ENCODE peak calls at places on chromosomes 11 and 22, in eight cellular contexts. Q is AG04450, K is heart left ventricle, O is upper lobe of left lung, H is stomach, S is BE2C, A is mammary epithelial cell, M is dorsolateral prefrontal cortex. P is an unnamed sample.

GRCh38 chr22:45423524-45423923 is 10.0 kb downstream of the RIBC2 start:
- DNase-seq in S (no peak), M (no peak), H (no peak), A (no peak), K (no peak), O (no peak), Q (no peak), P (no peak)

GRCh38 chr11:46277313-46277622 is 194 bp upstream of the CREB3L1 start:
- DNase-seq in Q (no peak), O (no peak), M (no peak), S (no peak), K (no peak), H (no peak), A (no peak), P (peak)

GRCh38 chr11:76742912-76743311 is 40.2 kb upstream of the TSKU start:
- DNase-seq in M (no peak), S (no peak), Q (peak), H (no peak), O (no peak), K (no peak), A (no peak), P (no peak)

GRCh38 chr11:134609361-134610115 is 197.5 kb upstream of the B3GAT1 start:
- DNase-seq in O (peak), H (no peak), M (no peak), K (no peak), A (no peak), S (no peak), Q (no peak), P (no peak)

GRCh38 chr11:130202009-130202817 is 42.6 kb downstream of the ST14 start:
- DNase-seq in A (no peak), M (no peak), Q (no peak), O (no peak), K (no peak), S (no peak), H (no peak), P (no peak)

GRCh38 chr11:122441702-122442092 is 213.8 kb upstream of the UBASH3B start:
- DNase-seq in O (no peak), M (no peak), H (no peak), S (no peak), Q (no peak), K (no peak), A (no peak), P (no peak)

GRCh38 chr11:125192717-125193116 is 28.2 kb downstream of the PKNOX2 start:
- DNase-seq in S (no peak), K (no peak), A (no peak), O (no peak), Q (no peak), M (no peak), H (no peak), P (no peak)

GRCh38 chr11:124199702-124200101 is 16.6 kb downstream of the OR10D3 start:
- DNase-seq in O (no peak), Q (no peak), K (no peak), A (peak), H (no peak), S (no peak), M (no peak), P (no peak)

GRCh38 chr11:78190871-78191538 is 2.3 kb downstream of the USP35 start:
- DNase-seq in O (no peak), M (no peak), Q (no peak), H (no peak), A (no peak), K (peak), S (no peak), P (no peak)

GRCh38 chr11:119571311-119571710 is 148.3 kb upstream of the THY1 start:
- DNase-seq in M (no peak), S (no peak), A (no peak), K (peak), H (no peak), Q (no peak), O (no peak), P (no peak)

GRCh38 chr11:111949519-111950426 is 12.6 kb downstream of the DIXDC1 start:
- DNase-seq in A (no peak), K (no peak), H (no peak), S (no peak), Q (no peak), M (no peak), O (no peak), P (no peak)

GRCh38 chr11:119361961-119362725 is 15.6 kb upstream of the MFRP start:
- DNase-seq in K (no peak), O (no peak), S (no peak), M (no peak), Q (no peak), A (no peak), H (no peak), P (no peak)

GRCh38 chr11:122293298-122294023 is 177.4 kb upstream of the BLID start:
- DNase-seq in A (peak), O (no peak), Q (no peak), K (no peak), M (no peak), H (no peak), S (no peak), P (no peak)

GRCh38 chr11:28383471-28383870 is 275.3 kb downstream of the METTL15 start:
- DNase-seq in O (no peak), A (peak), M (no peak), S (no peak), H (no peak), K (no peak), Q (no peak), P (no peak)

GRCh38 chr11:57585301-57585700 is 12.2 kb upstream of the SERPING1 start:
- DNase-seq in K (no peak), O (no peak), A (no peak), S (no peak), H (no peak), M (no peak), Q (no peak), P (no peak)

GRCh38 chr22:24948356-24949202 is 2.1 kb upstream of the LHFPL7 start:
- DNase-seq in Q (no peak), O (no peak), H (no peak), A (no peak), S (no peak), K (no peak), M (no peak), P (peak)

GRCh38 chr11:64051297-64051696 is 15.6 kb downstream of the FLRT1 start:
- DNase-seq in M (no peak), A (no peak), S (no peak), O (peak), Q (no peak), K (no peak), H (no peak), P (no peak)

GRCh38 chr11:12303431-12304149 is 73.8 kb upstream of the PARVA start:
- DNase-seq in Q (no peak), S (no peak), M (no peak), H (no peak), O (no peak), A (no peak), K (no peak), P (no peak)

GRCh38 chr22:35192121-35192918 is 65.0 kb upstream of the HMGXB4 start:
- DNase-seq in H (no peak), S (no peak), K (no peak), Q (no peak), M (no peak), A (peak), O (no peak), P (no peak)

GRCh38 chr11:74450318-74450717 is 17.0 kb downstream of the KCNE3 start:
- DNase-seq in S (no peak), H (no peak), Q (no peak), A (no peak), K (no peak), M (no peak), O (no peak), P (no peak)

GRCh38 chr11:11959601-11960000 is 48.8 kb downstream of the DKK3 start:
- DNase-seq in A (no peak), H (no peak), M (no peak), S (no peak), Q (no peak), K (no peak), O (no peak), P (no peak)

GRCh38 chr11:114846040-114846791 is 167.9 kb downstream of the NXPE2 start:
- DNase-seq in Q (no peak), O (no peak), A (peak), K (peak), M (peak), S (peak), H (no peak), P (no peak)

GRCh38 chr22:24330636-24331035 is 60.0 kb downstream of the SPECC1L start:
- DNase-seq in S (peak), Q (no peak), H (no peak), K (no peak), M (no peak), O (no peak), A (no peak), P (no peak)

GRCh38 chr11:19018901-19019300 is 41.6 kb downstream of the MRGPRX2 start:
- DNase-seq in H (no peak), A (peak), S (no peak), K (no peak), O (no peak), M (no peak), Q (no peak), P (no peak)

GRCh38 chr11:2383823-2384722 is 7.0 kb downstream of the CD81 start:
- DNase-seq in S (no peak), O (peak), H (no peak), K (peak), M (no peak), A (no peak), Q (no peak), P (no peak)

GRCh38 chr22:17213976-17214375 is 5.3 kb downstream of the ADA2 start:
- DNase-seq in O (no peak), M (peak), A (no peak), H (peak), K (peak), Q (no peak), S (peak), P (peak)

GRCh38 chr22:27730649-27731433 is 70.7 kb downstream of the MN1 start:
- DNase-seq in O (no peak), A (no peak), K (no peak), H (no peak), M (no peak), Q (no peak), S (no peak), P (no peak)

GRCh38 chr11:18536195-18536594 is 9.5 kb upstream of the TSG101 start:
- DNase-seq in A (no peak), O (no peak), Q (no peak), H (no peak), M (no peak), K (no peak), S (no peak), P (no peak)

DNA sequence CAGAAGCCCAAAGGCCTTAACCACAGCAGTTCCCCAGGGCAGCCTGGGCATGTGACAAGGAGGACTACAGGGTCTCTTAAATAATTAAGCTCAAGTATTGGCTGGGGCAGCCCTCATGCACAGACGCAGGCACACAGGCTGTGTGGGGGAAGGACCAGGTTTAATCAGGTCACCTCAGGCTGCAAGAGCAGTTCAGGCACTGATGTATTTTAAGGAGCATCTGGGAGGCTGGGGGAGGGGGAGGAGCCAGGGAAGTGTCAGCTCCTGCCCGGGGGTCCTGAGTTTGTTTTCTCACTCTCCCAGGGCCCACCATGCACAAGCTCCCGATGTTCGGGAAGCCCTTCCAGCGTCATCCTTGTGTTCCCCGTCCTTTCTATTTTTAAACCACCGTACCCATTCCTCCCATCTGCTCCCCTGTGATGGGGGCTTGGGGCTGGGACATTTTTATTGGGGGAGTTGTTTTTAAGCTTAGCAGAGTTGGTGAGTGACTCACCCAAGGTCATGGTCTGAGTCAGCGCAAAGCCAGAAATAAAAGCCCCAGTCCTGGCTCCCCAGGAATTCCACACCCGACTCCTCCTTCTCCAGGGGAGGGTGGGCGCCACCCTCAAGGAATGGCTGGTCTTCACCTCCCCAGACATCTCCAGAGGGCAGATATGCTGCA is 2.4 kb downstream of the CSDC2 start:
- DNase-seq in M (no peak), S (peak), Q (no peak), K (peak), A (peak), O (no peak), H (no peak), P (no peak)
- H3K4me3 ChIP-seq in M (no peak), S (no peak), Q (peak), K (peak), A (no peak), O (no peak), H (no peak), P (peak)

DNA sequence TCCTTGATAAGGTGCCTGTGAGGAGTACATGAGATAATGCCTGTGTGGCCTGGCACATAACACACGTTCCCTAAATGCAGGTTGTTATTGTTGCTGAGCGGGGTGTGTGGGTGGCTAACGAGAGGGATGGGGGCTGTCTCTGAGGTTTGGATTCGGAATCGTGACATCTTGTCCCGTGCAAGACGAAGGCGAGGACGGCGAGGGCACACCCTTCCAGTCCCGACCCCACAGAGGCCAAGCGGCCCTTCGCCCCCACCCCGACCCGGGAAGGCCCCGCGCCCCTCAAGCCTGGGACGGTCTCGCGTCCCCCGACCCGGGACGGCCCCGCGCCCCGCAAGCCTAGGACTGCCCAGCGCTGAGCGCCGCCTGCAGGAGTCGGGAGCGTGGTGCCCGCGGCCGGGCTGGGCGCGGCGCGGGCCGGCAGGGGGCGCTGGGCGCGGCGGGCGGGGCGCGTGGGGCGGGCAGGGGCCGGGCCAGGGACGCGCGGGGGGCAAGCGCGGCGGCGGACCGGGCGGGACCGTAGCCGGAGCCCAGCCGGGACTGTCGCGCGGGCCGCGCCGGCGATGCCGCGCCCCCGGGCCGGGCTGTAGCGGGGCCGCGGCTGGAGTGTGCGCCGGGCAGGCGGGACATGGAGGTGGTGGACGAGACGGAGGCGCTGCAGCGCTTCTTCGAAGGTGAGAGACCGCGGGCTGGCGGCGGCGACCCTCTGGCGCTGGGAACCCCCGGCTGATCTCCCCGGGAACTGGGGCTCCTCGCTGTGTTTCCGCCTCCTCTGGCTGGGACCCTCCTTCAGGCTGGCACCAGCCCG is at the start of gene MYRF:
- DNase-seq in S (peak), O (peak), H (peak), K (no peak), Q (no peak), A (no peak), M (no peak), P (no peak)
- H3K4me3 ChIP-seq in S (peak), O (peak), H (peak), K (peak), Q (peak), A (no peak), M (peak), P (peak)

GRCh38 chr22:37141476-37141875 is 8.2 kb downstream of the IL2RB start:
- DNase-seq in Q (no peak), K (no peak), A (no peak), M (no peak), H (no peak), S (no peak), O (peak), P (no peak)

GRCh38 chr22:37138879-37139561 is 10.7 kb downstream of the IL2RB start:
- DNase-seq in S (no peak), Q (no peak), O (no peak), A (no peak), H (no peak), K (no peak), M (no peak), P (no peak)

GRCh38 chr22:37137903-37138665 is 11.6 kb downstream of the IL2RB start:
- DNase-seq in M (no peak), S (no peak), A (no peak), Q (no peak), H (no peak), O (no peak), K (no peak), P (no peak)

GRCh38 chr22:37140686-37141323 is 8.9 kb downstream of the IL2RB start:
- DNase-seq in O (peak), A (no peak), S (no peak), Q (no peak), H (no peak), K (no peak), M (no peak), P (no peak)

GRCh38 chr22:37139762-37140161 is 10.0 kb downstream of the IL2RB start:
- DNase-seq in O (no peak), S (no peak), K (no peak), M (no peak), A (no peak), H (no peak), Q (no peak), P (no peak)
- H3K4me3 ChIP-seq in O (no peak), S (no peak), K (no peak), M (no peak), A (no peak), H (no peak), Q (no peak), P (no peak)

GRCh38 chr11:84503503-84503902 is 1123.6 kb downstream of the DLG2 start:
- DNase-seq in M (no peak), K (no peak), S (no peak), O (no peak), Q (no peak), H (no peak), A (no peak), P (no peak)
- H3K4me3 ChIP-seq in M (no peak), K (no peak), S (no peak), O (no peak), Q (no peak), H (no peak), A (no peak), P (no peak)

P was measured in pancreas.